ENCODE peak calls at places on chromosome 14, in four cellular contexts. One of them, this sample, is unnamed.

GRCh38 chr14:57182760-57183503 is 85.8 kb downstream of the EXOC5 start:
- DNase-seq in esophagus muscularis mucosa: no peak
- DNase-seq in MCF 10A: peak
- DNase-seq in right lobe of liver: no peak
- DNase-seq in this sample: no peak

GRCh38 chr14:102594514-102595175 is 2.2 kb downstream of the RCOR1 start:
- DNase-seq in esophagus muscularis mucosa: no peak
- DNase-seq in MCF 10A: peak
- DNase-seq in right lobe of liver: peak
- DNase-seq in this sample: no peak

GRCh38 chr14:67567654-67568053 is 32.4 kb downstream of the PIGH start:
- DNase-seq in esophagus muscularis mucosa: no peak
- DNase-seq in MCF 10A: peak
- DNase-seq in right lobe of liver: no peak
- DNase-seq in this sample: peak

GRCh38 chr14:103723176-103724081 is 7.8 kb downstream of the ZFYVE21 start:
- DNase-seq in esophagus muscularis mucosa: no peak
- DNase-seq in MCF 10A: no peak
- DNase-seq in right lobe of liver: no peak
- DNase-seq in this sample: no peak

GRCh38 chr14:100329233-100330006 is 6.3 kb downstream of the SLC25A47 start:
- DNase-seq in esophagus muscularis mucosa: no peak
- DNase-seq in MCF 10A: no peak
- DNase-seq in right lobe of liver: no peak
- DNase-seq in this sample: no peak

GRCh38 chr14:72758993-72759392 is 134.9 kb downstream of the DPF3 start:
- DNase-seq in esophagus muscularis mucosa: no peak
- DNase-seq in MCF 10A: no peak
- DNase-seq in right lobe of liver: no peak
- DNase-seq in this sample: no peak

GRCh38 chr14:34693228-34693939 is 21.0 kb downstream of the CFL2 start:
- DNase-seq in esophagus muscularis mucosa: no peak
- DNase-seq in MCF 10A: peak
- DNase-seq in right lobe of liver: peak
- DNase-seq in this sample: peak

GRCh38 chr14:37428954-37429353 is 166.1 kb downstream of the FOXA1 start:
- DNase-seq in esophagus muscularis mucosa: no peak
- DNase-seq in MCF 10A: no peak
- DNase-seq in right lobe of liver: no peak
- DNase-seq in this sample: no peak

GRCh38 chr14:69685217-69685616 is 73.8 kb downstream of the SUSD6 start:
- DNase-seq in esophagus muscularis mucosa: no peak
- DNase-seq in MCF 10A: peak
- DNase-seq in right lobe of liver: no peak
- DNase-seq in this sample: no peak

GRCh38 chr14:51367600-51367931 is 127.5 kb downstream of the TMX1 start:
- DNase-seq in esophagus muscularis mucosa: no peak
- DNase-seq in MCF 10A: peak
- DNase-seq in right lobe of liver: no peak
- DNase-seq in this sample: no peak

GRCh38 chr14:94027566-94028449 is 1.7 kb downstream of the OTUB2 start:
- DNase-seq in esophagus muscularis mucosa: no peak
- DNase-seq in MCF 10A: peak
- DNase-seq in right lobe of liver: peak
- DNase-seq in this sample: no peak

GRCh38 chr14:75515631-75515999 is 6.7 kb upstream of the BATF start:
- DNase-seq in esophagus muscularis mucosa: peak
- DNase-seq in MCF 10A: no peak
- DNase-seq in right lobe of liver: no peak
- DNase-seq in this sample: no peak

GRCh38 chr14:99224116-99224910 is 47.7 kb downstream of the BCL11B start:
- DNase-seq in esophagus muscularis mucosa: no peak
- DNase-seq in MCF 10A: no peak
- DNase-seq in right lobe of liver: no peak
- DNase-seq in this sample: no peak

GRCh38 chr14:32560213-32560857 is 231.2 kb downstream of the AKAP6 start:
- DNase-seq in esophagus muscularis mucosa: no peak
- DNase-seq in MCF 10A: peak
- DNase-seq in right lobe of liver: no peak
- DNase-seq in this sample: no peak

GRCh38 chr14:85744573-85744972 is 214.6 kb downstream of the FLRT2 start:
- DNase-seq in esophagus muscularis mucosa: no peak
- DNase-seq in MCF 10A: no peak
- DNase-seq in right lobe of liver: no peak
- DNase-seq in this sample: no peak

GRCh38 chr14:79584679-79585078 is 626.6 kb downstream of the DIO2 start:
- DNase-seq in esophagus muscularis mucosa: no peak
- DNase-seq in MCF 10A: peak
- DNase-seq in right lobe of liver: no peak
- DNase-seq in this sample: no peak

GRCh38 chr14:55386037-55386798 is 25.4 kb downstream of the ATG14 start:
- DNase-seq in esophagus muscularis mucosa: no peak
- DNase-seq in MCF 10A: no peak
- DNase-seq in right lobe of liver: no peak
- DNase-seq in this sample: no peak

GRCh38 chr14:57009585-57010515 is 199.6 kb upstream of the OTX2 start:
- DNase-seq in esophagus muscularis mucosa: no peak
- DNase-seq in MCF 10A: peak
- DNase-seq in right lobe of liver: no peak
- DNase-seq in this sample: no peak

GRCh38 chr14:98325761-98326160 is 946.2 kb downstream of the BCL11B start:
- DNase-seq in esophagus muscularis mucosa: no peak
- DNase-seq in MCF 10A: no peak
- DNase-seq in right lobe of liver: no peak
- DNase-seq in this sample: no peak

GRCh38 chr14:70771781-70772212 is 37.5 kb downstream of the MAP3K9 start:
- DNase-seq in esophagus muscularis mucosa: no peak
- DNase-seq in MCF 10A: peak
- DNase-seq in right lobe of liver: no peak
- DNase-seq in this sample: no peak

GRCh38 chr14:94473666-94474410 is 2.2 kb downstream of the SERPINA9 start:
- DNase-seq in esophagus muscularis mucosa: no peak
- DNase-seq in MCF 10A: peak
- DNase-seq in right lobe of liver: no peak
- DNase-seq in this sample: no peak

GRCh38 chr14:36553650-36554260 is 28.7 kb downstream of the NKX2-8 start:
- DNase-seq in esophagus muscularis mucosa: no peak
- DNase-seq in MCF 10A: peak
- DNase-seq in right lobe of liver: no peak
- DNase-seq in this sample: no peak